ENCODE peak calls at places on chromosomes 2 and 18, in four cellular contexts. One of them, this sample, is unnamed.
A peak's percentile ranks its signal among the peaks of the same experiment; 100 is the strongest.

GRCh38 chr2:233801357-233802131 is 23.4 kb downstream of the MROH2A start:
- DNase-seq in IMR-90: peak; percentile 55
- DNase-seq in GM23248: no peak
- DNase-seq in HepG2: no peak
- DNase-seq in this sample: no peak

GRCh38 chr2:53970095-53970897 is 497 bp downstream of the PSME4 start:
- DNase-seq in GM23248: peak; percentile 70
- DNase-seq in HepG2: peak; percentile 44
- DNase-seq in IMR-90: peak; percentile 37
- DNase-seq in this sample: peak; percentile 26

GRCh38 chr2:181812106-181812745 is 79.3 kb upstream of the ITPRID2 start:
- DNase-seq in IMR-90: peak; percentile 34
- DNase-seq in GM23248: peak; percentile 36
- DNase-seq in HepG2: no peak
- DNase-seq in this sample: no peak

GRCh38 chr18:4573735-4574134 is 118.6 kb upstream of the DLGAP1 start:
- DNase-seq in IMR-90: no peak
- DNase-seq in GM23248: no peak
- DNase-seq in HepG2: no peak
- DNase-seq in this sample: no peak

GRCh38 chr2:96470636-96471035 is 34.5 kb downstream of the NEURL3 start:
- DNase-seq in HepG2: no peak
- DNase-seq in GM23248: peak; percentile 32
- DNase-seq in IMR-90: peak; percentile 8
- DNase-seq in this sample: peak; percentile 17

GRCh38 chr2:165573534-165574461 is 104.3 kb downstream of the CSRNP3 start:
- DNase-seq in IMR-90: no peak
- DNase-seq in HepG2: peak; percentile 78
- DNase-seq in GM23248: no peak
- DNase-seq in this sample: peak; percentile 86

GRCh38 chr18:10388380-10388779 is 66.1 kb upstream of the APCDD1 start:
- DNase-seq in HepG2: no peak
- DNase-seq in IMR-90: no peak
- DNase-seq in GM23248: no peak
- DNase-seq in this sample: no peak

GRCh38 chr2:117714761-117715160 is 99.7 kb upstream of the DDX18 start:
- DNase-seq in HepG2: no peak
- DNase-seq in GM23248: no peak
- DNase-seq in IMR-90: no peak
- DNase-seq in this sample: no peak

GRCh38 chr18:46506974-46507373 is 150.0 kb downstream of the LOXHD1 start:
- DNase-seq in GM23248: no peak
- DNase-seq in HepG2: no peak
- DNase-seq in IMR-90: no peak
- DNase-seq in this sample: no peak

GRCh38 chr2:67209107-67209506 is 188.0 kb upstream of the ETAA1 start:
- DNase-seq in IMR-90: no peak
- DNase-seq in GM23248: no peak
- DNase-seq in HepG2: no peak
- DNase-seq in this sample: no peak

GRCh38 chr2:149894760-149895159 is 307.2 kb upstream of the MMADHC start:
- DNase-seq in IMR-90: peak; percentile 47
- DNase-seq in HepG2: no peak
- DNase-seq in GM23248: no peak
- DNase-seq in this sample: no peak

GRCh38 chr2:122136071-122136470 is 380.6 kb downstream of the TSN start:
- DNase-seq in HepG2: peak; percentile 56
- DNase-seq in GM23248: peak; percentile 24
- DNase-seq in IMR-90: peak; percentile 21
- DNase-seq in this sample: no peak

GRCh38 chr2:112259509-112260294 is 4.9 kb upstream of the ZC3H8 start:
- DNase-seq in GM23248: peak; percentile 83
- DNase-seq in IMR-90: peak; percentile 76
- DNase-seq in HepG2: peak; percentile 65
- DNase-seq in this sample: peak; percentile 65

GRCh38 chr2:215416656-215417055 is 19.2 kb downstream of the FN1 start:
- DNase-seq in IMR-90: no peak
- DNase-seq in GM23248: no peak
- DNase-seq in HepG2: no peak
- DNase-seq in this sample: no peak
- H3K4me2 ChIP-seq in IMR-90: no peak overlapping the region
- H3K4me2 ChIP-seq in GM23248: peak overlapping the region; percentile 67
- H3K4me2 ChIP-seq in HepG2: peak overlapping the region; percentile 73
- H3K4me2 ChIP-seq in this sample: no peak overlapping the region

GRCh38 chr2:33496150-33496549 is 19.7 kb downstream of the RASGRP3 start:
- DNase-seq in HepG2: no peak
- DNase-seq in GM23248: peak; percentile 71
- DNase-seq in IMR-90: peak; percentile 77
- DNase-seq in this sample: no peak

GRCh38 chr2:33498291-33498956 is 22.0 kb downstream of the RASGRP3 start:
- DNase-seq in HepG2: no peak
- DNase-seq in IMR-90: no peak
- DNase-seq in GM23248: no peak
- DNase-seq in this sample: no peak

GRCh38 chr2:33495683-33496082 is 19.2 kb downstream of the RASGRP3 start:
- DNase-seq in HepG2: no peak
- DNase-seq in GM23248: no peak
- DNase-seq in IMR-90: no peak
- DNase-seq in this sample: no peak

GRCh38 chr2:33494877-33495641 is 18.6 kb downstream of the RASGRP3 start:
- DNase-seq in IMR-90: no peak
- DNase-seq in GM23248: no peak
- DNase-seq in HepG2: no peak
- DNase-seq in this sample: no peak

DNA sequence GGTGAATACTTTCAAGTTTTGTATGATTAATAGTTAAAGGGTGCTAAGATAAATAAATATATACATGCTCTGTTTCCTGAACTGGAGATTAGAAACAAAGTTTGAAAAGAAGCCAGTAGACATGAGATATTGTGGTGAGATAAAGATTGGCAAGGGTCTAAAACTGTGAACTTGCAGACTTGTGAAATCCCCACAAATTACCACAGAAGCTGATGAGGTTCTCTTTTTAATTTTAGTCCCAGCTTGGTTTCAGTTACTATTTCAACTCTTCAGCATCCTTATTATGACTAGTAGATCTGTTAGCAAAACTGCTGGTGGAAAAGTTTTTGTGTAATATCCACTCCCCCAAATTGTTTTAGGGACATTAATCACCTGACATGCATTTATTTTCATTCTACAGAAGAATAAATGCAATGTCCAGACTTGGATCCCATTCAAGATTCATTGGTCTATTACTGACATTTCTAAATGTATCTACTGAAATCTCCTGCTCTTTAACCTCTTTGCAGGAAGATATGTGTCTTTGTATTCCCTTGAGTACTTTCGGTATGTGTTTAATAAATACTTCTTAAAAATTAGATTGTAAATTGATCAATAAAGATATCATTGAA is 20.8 kb downstream of the RASGRP3 start:
- DNase-seq in IMR-90: no peak
- DNase-seq in HepG2: no peak
- DNase-seq in GM23248: no peak
- DNase-seq in this sample: no peak
- H3K4me3 ChIP-seq in IMR-90: no peak overlapping the region
- H3K4me3 ChIP-seq in HepG2: no peak overlapping the region
- H3K4me3 ChIP-seq in GM23248: no peak overlapping the region
- H3K4me3 ChIP-seq in this sample: no peak overlapping the region

DNA sequence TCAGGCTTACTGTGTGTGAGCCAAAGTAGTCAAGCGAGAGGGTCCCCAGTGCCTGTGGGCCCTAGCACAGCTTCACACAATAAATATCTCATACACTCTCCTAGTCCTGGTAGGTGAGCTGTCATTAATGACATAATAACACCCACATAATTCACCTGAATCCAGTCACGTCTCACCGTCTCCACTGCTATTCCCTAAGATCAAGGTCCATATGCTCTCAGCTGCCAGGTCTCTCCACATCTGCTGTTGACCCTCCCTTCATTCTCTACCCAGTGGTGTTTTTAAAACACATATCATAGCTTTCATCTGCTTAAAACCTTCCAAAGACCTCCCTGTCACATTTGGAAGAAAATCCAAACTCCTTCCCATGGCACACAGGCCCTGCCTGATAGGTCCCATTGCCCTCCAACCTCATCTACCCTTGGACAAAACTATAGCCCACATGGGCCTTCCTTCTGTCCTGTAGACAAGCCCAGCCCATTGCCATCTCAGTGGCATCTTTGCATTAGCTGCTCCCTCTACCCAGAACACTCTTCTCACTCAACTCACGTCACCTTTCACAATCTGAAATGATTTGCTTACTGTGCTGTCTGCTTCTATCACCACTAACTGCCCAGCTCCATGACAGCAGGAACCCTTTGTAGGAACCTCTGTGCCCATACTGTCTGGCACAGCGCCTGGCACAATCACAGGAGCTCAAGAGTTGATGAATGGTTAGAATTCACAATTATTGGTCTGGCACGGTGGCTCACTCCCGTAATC is 7.5 kb downstream of the KCNG3 start:
- DNase-seq in HepG2: peak; percentile 67
- DNase-seq in GM23248: no peak
- DNase-seq in IMR-90: no peak
- DNase-seq in this sample: no peak
- H3K27me3 ChIP-seq in HepG2: no peaks in the 10 kb centered on the region
- H3K27me3 ChIP-seq in GM23248: no peaks in the 10 kb centered on the region
- H3K27me3 ChIP-seq in IMR-90: peaks cover 30% of the 10 kb centered on the region
- H3K27me3 ChIP-seq in this sample: peaks cover 2% of the 10 kb centered on the region

GRCh38 chr18:11655605-11655932 is 33.5 kb upstream of the GNAL start:
- DNase-seq in IMR-90: no peak
- DNase-seq in GM23248: no peak
- DNase-seq in HepG2: no peak
- DNase-seq in this sample: no peak
- H3K4me2 ChIP-seq in IMR-90: peak overlapping the region; percentile 43
- H3K4me2 ChIP-seq in GM23248: peak overlapping the region; percentile 58
- H3K4me2 ChIP-seq in HepG2: no peak overlapping the region
- H3K4me2 ChIP-seq in this sample: no peak overlapping the region

GRCh38 chr18:59919026-59919425 is 19.2 kb downstream of the PMAIP1 start:
- DNase-seq in HepG2: no peak
- DNase-seq in GM23248: no peak
- DNase-seq in IMR-90: no peak
- DNase-seq in this sample: no peak

GRCh38 chr18:59915606-59916005 is 15.8 kb downstream of the PMAIP1 start:
- DNase-seq in HepG2: no peak
- DNase-seq in GM23248: peak; percentile 38
- DNase-seq in IMR-90: peak; percentile 61
- DNase-seq in this sample: no peak

GRCh38 chr18:59918320-59918755 is 18.5 kb downstream of the PMAIP1 start:
- DNase-seq in HepG2: no peak
- DNase-seq in GM23248: peak; percentile 64
- DNase-seq in IMR-90: peak; percentile 61
- DNase-seq in this sample: no peak

GRCh38 chr18:59916746-59917145 is 16.9 kb downstream of the PMAIP1 start:
- DNase-seq in IMR-90: no peak
- DNase-seq in GM23248: no peak
- DNase-seq in HepG2: no peak
- DNase-seq in this sample: no peak

GRCh38 chr18:59917422-59917821 is 17.6 kb downstream of the PMAIP1 start:
- DNase-seq in HepG2: no peak
- DNase-seq in GM23248: peak; percentile 67
- DNase-seq in IMR-90: peak; percentile 58
- DNase-seq in this sample: no peak
- H3K4me3 ChIP-seq in HepG2: no peak overlapping the region
- H3K4me3 ChIP-seq in GM23248: no peak overlapping the region
- H3K4me3 ChIP-seq in IMR-90: no peak overlapping the region
- H3K4me3 ChIP-seq in this sample: no peak overlapping the region

GRCh38 chr2:111036042-111036441 is 84.7 kb upstream of the BCL2L11 start:
- DNase-seq in HepG2: no peak
- DNase-seq in IMR-90: no peak
- DNase-seq in GM23248: no peak
- DNase-seq in this sample: no peak
- H3K27me3 ChIP-seq in HepG2: peaks cover 2% of the 10 kb centered on the region
- H3K27me3 ChIP-seq in IMR-90: peaks cover 61% of the 10 kb centered on the region
- H3K27me3 ChIP-seq in GM23248: peaks cover 71% of the 10 kb centered on the region
- H3K27me3 ChIP-seq in this sample: no peaks in the 10 kb centered on the region

DNA sequence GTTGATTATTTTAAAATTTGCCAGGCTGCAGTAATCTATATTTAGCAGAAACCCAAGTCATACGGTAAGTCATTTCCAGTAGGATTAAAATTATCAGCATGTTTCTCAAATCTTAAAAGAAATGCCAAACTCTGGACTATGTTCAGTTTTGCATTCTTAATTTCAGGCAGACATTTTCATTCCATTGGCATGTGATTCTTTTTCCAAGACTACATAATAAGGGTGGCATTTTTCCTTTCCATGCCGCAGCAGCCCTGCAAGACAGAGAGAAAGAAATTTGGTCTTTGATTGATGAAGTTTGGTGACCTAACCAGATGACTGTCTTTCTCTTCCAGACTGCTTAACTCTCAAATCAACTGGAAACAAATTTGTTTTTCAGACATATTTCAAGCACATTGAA is 118.1 kb downstream of the FHOD3 start:
- DNase-seq in IMR-90: no peak
- DNase-seq in HepG2: no peak
- DNase-seq in GM23248: peak; percentile 59
- DNase-seq in this sample: no peak
- H3K4me2 ChIP-seq in IMR-90: no peak overlapping the region
- H3K4me2 ChIP-seq in HepG2: no peak overlapping the region
- H3K4me2 ChIP-seq in GM23248: peak overlapping the region; percentile 31
- H3K4me2 ChIP-seq in this sample: no peak overlapping the region